ENCODE peak calls at places on chromosome 4, in five cellular contexts. One of them, this sample, is unnamed.
A peak's percentile ranks its signal among the peaks of the same experiment; 100 is the strongest.

GRCh38 chr4:128061566-128062536 is 739 bp downstream of the LARP1B start:
- DNase-seq in dorsolateral prefrontal cortex: peak; percentile 65
- DNase-seq in HCT116: peak; percentile 43
- DNase-seq in body of pancreas: peak; percentile 71
- DNase-seq in GM23248: peak; percentile 81
- DNase-seq in this sample: no peak

GRCh38 chr4:170875868-170876267 is 786.1 kb upstream of the AADAT start:
- DNase-seq in body of pancreas: no peak
- DNase-seq in dorsolateral prefrontal cortex: no peak
- DNase-seq in HCT116: peak; percentile 22
- DNase-seq in GM23248: peak; percentile 2
- DNase-seq in this sample: no peak

GRCh38 chr4:20254517-20255250 is 3.0 kb downstream of the SLIT2 start:
- DNase-seq in HCT116: no peak
- DNase-seq in body of pancreas: peak; percentile 18
- DNase-seq in dorsolateral prefrontal cortex: peak; percentile 45
- DNase-seq in GM23248: peak; percentile 78
- DNase-seq in this sample: no peak

GRCh38 chr4:16758206-16758605 is 140.2 kb downstream of the LDB2 start:
- DNase-seq in dorsolateral prefrontal cortex: no peak
- DNase-seq in body of pancreas: no peak
- DNase-seq in GM23248: peak; percentile 19
- DNase-seq in HCT116: no peak
- DNase-seq in this sample: no peak

GRCh38 chr4:126955292-126956191 is 677.2 kb upstream of the INTU start:
- DNase-seq in GM23248: no peak
- DNase-seq in dorsolateral prefrontal cortex: no peak
- DNase-seq in HCT116: no peak
- DNase-seq in body of pancreas: no peak
- DNase-seq in this sample: no peak

GRCh38 chr4:47490550-47490949 is 5.5 kb downstream of the ATP10D start:
- DNase-seq in body of pancreas: no peak
- DNase-seq in dorsolateral prefrontal cortex: no peak
- DNase-seq in HCT116: peak; percentile 36
- DNase-seq in GM23248: peak; percentile 64
- DNase-seq in this sample: no peak

GRCh38 chr4:17283832-17284231 is 228.1 kb downstream of the QDPR start:
- DNase-seq in body of pancreas: no peak
- DNase-seq in GM23248: no peak
- DNase-seq in dorsolateral prefrontal cortex: no peak
- DNase-seq in HCT116: no peak
- DNase-seq in this sample: no peak

GRCh38 chr4:36244257-36245084 is at the start of gene ARAP2:
- DNase-seq in body of pancreas: peak; percentile 73
- DNase-seq in HCT116: peak; percentile 61
- DNase-seq in dorsolateral prefrontal cortex: no peak
- DNase-seq in GM23248: peak; percentile 21
- DNase-seq in this sample: no peak

GRCh38 chr4:34182346-34182745 is 2062.0 kb downstream of the ARAP2 start:
- DNase-seq in dorsolateral prefrontal cortex: no peak
- DNase-seq in body of pancreas: no peak
- DNase-seq in GM23248: peak; percentile 44
- DNase-seq in HCT116: no peak
- DNase-seq in this sample: no peak

GRCh38 chr4:89929425-89930272 is 35.0 kb downstream of the MMRN1 start:
- DNase-seq in HCT116: no peak
- DNase-seq in body of pancreas: no peak
- DNase-seq in GM23248: no peak
- DNase-seq in dorsolateral prefrontal cortex: no peak
- DNase-seq in this sample: peak; percentile 39

GRCh38 chr4:37758226-37758625 is 68.3 kb upstream of the PGM2 start:
- DNase-seq in body of pancreas: peak; percentile 29
- DNase-seq in GM23248: peak; percentile 85
- DNase-seq in HCT116: no peak
- DNase-seq in dorsolateral prefrontal cortex: no peak
- DNase-seq in this sample: peak; percentile 10

DNA sequence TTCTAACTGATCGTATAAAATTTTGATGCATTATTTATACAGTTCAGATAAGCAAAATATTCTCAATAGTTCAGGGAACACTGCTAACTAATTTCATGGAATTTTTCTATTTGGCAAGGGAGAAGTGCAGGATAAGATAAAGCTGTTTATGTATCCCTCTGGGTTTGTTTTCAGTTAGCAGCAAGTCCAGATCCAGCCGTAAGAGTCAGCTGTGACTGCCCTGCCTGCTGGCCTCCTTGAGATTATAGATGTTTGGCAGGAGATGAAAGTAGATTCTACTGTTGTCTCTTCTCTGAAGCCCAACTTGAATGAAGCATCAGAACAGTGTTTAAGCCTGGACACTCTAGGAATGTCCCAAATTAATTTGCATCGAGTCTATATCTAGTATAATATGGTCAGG is 29.5 kb downstream of the ANTXR2 start:
- DNase-seq in dorsolateral prefrontal cortex: no peak
- DNase-seq in body of pancreas: no peak
- DNase-seq in HCT116: no peak
- DNase-seq in GM23248: no peak
- DNase-seq in this sample: no peak
- H3K4me3 ChIP-seq in dorsolateral prefrontal cortex: no peak overlapping the region
- H3K4me3 ChIP-seq in body of pancreas: no peak overlapping the region
- H3K4me3 ChIP-seq in HCT116: no peak overlapping the region
- H3K4me3 ChIP-seq in GM23248: no peak overlapping the region
- H3K4me3 ChIP-seq in this sample: no peak overlapping the region

GRCh38 chr4:158169931-158170690 is 2.7 kb downstream of the GASK1B start:
- DNase-seq in dorsolateral prefrontal cortex: no peak
- DNase-seq in GM23248: peak; percentile 60
- DNase-seq in HCT116: no peak
- DNase-seq in body of pancreas: no peak
- DNase-seq in this sample: no peak
- H3K4me3 ChIP-seq in dorsolateral prefrontal cortex: peak overlapping the region; percentile 48
- H3K4me3 ChIP-seq in GM23248: peak overlapping the region; percentile 68
- H3K4me3 ChIP-seq in HCT116: no peak overlapping the region
- H3K4me3 ChIP-seq in body of pancreas: no peak overlapping the region
- H3K4me3 ChIP-seq in this sample: no peak overlapping the region

GRCh38 chr4:159487284-159487747 is 384.4 kb downstream of the RAPGEF2 start:
- DNase-seq in HCT116: peak; percentile 65
- DNase-seq in GM23248: peak; percentile 74
- DNase-seq in dorsolateral prefrontal cortex: no peak
- DNase-seq in body of pancreas: peak; percentile 57
- DNase-seq in this sample: peak; percentile 20
- H3K4me3 ChIP-seq in HCT116: peak overlapping the region; percentile 7
- H3K4me3 ChIP-seq in GM23248: no peak overlapping the region
- H3K4me3 ChIP-seq in dorsolateral prefrontal cortex: no peak overlapping the region
- H3K4me3 ChIP-seq in body of pancreas: no peak overlapping the region
- H3K4me3 ChIP-seq in this sample: peak overlapping the region; percentile 15

GRCh38 chr4:132269303-132269990 is 879.6 kb upstream of the PCDH10 start:
- DNase-seq in dorsolateral prefrontal cortex: no peak
- DNase-seq in HCT116: no peak
- DNase-seq in body of pancreas: no peak
- DNase-seq in GM23248: no peak
- DNase-seq in this sample: no peak
- H3K4me3 ChIP-seq in dorsolateral prefrontal cortex: no peak overlapping the region
- H3K4me3 ChIP-seq in HCT116: no peak overlapping the region
- H3K4me3 ChIP-seq in body of pancreas: no peak overlapping the region
- H3K4me3 ChIP-seq in GM23248: no peak overlapping the region
- H3K4me3 ChIP-seq in this sample: no peak overlapping the region

GRCh38 chr4:73868206-73869129 is 725 bp upstream of the CXCL1 start:
- DNase-seq in body of pancreas: no peak
- DNase-seq in dorsolateral prefrontal cortex: no peak
- DNase-seq in HCT116: no peak
- DNase-seq in GM23248: no peak
- DNase-seq in this sample: no peak

GRCh38 chr4:73867783-73868182 is 1.4 kb upstream of the CXCL1 start:
- DNase-seq in body of pancreas: no peak
- DNase-seq in GM23248: no peak
- DNase-seq in HCT116: peak; percentile 70
- DNase-seq in dorsolateral prefrontal cortex: no peak
- DNase-seq in this sample: no peak

GRCh38 chr4:73870260-73870659 is 1.1 kb downstream of the CXCL1 start:
- DNase-seq in body of pancreas: no peak
- DNase-seq in dorsolateral prefrontal cortex: no peak
- DNase-seq in GM23248: no peak
- DNase-seq in HCT116: no peak
- DNase-seq in this sample: no peak

GRCh38 chr4:73870778-73871177 is 1.6 kb downstream of the CXCL1 start:
- DNase-seq in dorsolateral prefrontal cortex: no peak
- DNase-seq in HCT116: no peak
- DNase-seq in body of pancreas: no peak
- DNase-seq in GM23248: no peak
- DNase-seq in this sample: no peak

DNA sequence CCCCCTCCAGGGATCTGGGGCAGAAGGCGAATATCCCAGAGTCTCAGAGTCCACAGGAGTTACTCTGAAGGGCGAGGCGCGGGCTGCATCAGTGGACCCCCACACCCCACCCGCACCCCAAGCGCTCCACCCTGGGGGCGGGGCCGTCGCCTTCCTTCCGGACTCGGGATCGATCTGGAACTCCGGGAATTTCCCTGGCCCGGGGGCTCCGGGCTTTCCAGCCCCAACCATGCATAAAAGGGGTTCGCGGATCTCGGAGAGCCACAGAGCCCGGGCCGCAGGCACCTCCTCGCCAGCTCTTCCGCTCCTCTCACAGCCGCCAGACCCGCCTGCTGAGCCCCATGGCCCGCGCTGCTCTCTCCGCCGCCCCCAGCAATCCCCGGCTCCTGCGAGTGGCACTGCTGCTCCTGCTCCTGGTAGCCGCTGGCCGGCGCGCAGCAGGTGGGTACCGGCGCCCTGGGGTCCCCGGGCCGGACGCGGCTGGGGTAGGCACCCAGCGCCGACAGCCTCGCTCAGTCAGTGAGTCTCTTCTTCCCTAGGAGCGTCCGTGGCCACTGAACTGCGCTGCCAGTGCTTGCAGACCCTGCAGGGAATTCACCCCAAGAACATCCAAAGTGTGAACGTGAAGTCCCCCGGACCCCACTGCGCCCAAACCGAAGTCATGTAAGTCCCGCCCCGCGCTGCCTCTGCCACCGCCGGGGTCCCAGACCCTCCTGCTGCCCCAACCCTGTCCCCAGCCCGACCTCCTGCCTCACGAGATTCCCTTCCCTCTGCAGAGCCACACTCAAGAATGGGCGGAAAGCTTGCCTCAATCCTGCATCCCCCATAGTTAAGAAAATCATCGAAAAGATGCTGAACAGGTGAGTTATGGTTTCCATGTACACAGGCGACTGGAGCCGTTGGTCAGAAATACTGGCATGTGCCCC is at the start of gene CXCL1:
- DNase-seq in dorsolateral prefrontal cortex: no peak
- DNase-seq in HCT116: no peak
- DNase-seq in body of pancreas: peak; percentile 47
- DNase-seq in GM23248: peak; percentile 64
- DNase-seq in this sample: no peak
- H3K4me3 ChIP-seq in dorsolateral prefrontal cortex: peak within 1 kb of the TSS; percentile 45
- H3K4me3 ChIP-seq in HCT116: peak within 1 kb of the TSS; percentile 62
- H3K4me3 ChIP-seq in body of pancreas: peak within 1 kb of the TSS; percentile 6
- H3K4me3 ChIP-seq in GM23248: peak within 1 kb of the TSS; percentile 77
- H3K4me3 ChIP-seq in this sample: peak within 1 kb of the TSS; percentile 72

GRCh38 chr4:40201898-40202297 is 5.1 kb downstream of the RHOH start:
- DNase-seq in dorsolateral prefrontal cortex: no peak
- DNase-seq in GM23248: no peak
- DNase-seq in body of pancreas: no peak
- DNase-seq in HCT116: no peak
- DNase-seq in this sample: no peak
- H3K4me3 ChIP-seq in dorsolateral prefrontal cortex: no peak overlapping the region
- H3K4me3 ChIP-seq in GM23248: no peak overlapping the region
- H3K4me3 ChIP-seq in body of pancreas: no peak overlapping the region
- H3K4me3 ChIP-seq in HCT116: no peak overlapping the region
- H3K4me3 ChIP-seq in this sample: no peak overlapping the region

DNA sequence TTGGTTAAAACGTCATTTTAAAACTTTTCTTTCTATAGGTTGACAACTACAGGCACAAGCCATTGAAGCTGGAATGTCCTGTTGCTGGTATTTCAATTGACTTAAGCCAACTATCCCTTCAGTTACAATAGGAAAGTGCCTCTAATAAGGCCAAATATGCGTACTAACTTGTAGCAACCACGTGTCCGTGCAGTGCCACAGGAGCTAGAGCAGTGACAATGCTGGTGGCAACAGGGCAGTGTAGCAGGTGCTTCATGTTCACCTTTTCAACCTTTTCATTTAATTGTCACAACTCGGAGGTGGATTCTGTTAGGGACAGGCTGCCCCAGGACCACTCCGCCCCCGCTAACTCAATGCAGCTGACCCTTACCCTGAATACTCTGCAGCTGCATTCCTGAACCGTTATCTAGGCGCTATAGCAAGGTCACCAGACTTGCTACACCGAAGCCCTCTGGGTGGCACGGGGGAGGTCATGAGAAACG is 37.7 kb downstream of the ERVMER34-1 start:
- DNase-seq in body of pancreas: no peak
- DNase-seq in HCT116: no peak
- DNase-seq in GM23248: no peak
- DNase-seq in dorsolateral prefrontal cortex: no peak
- DNase-seq in this sample: no peak
- H3K4me3 ChIP-seq in body of pancreas: no peak overlapping the region
- H3K4me3 ChIP-seq in HCT116: peak overlapping the region; percentile 57
- H3K4me3 ChIP-seq in GM23248: peak overlapping the region; percentile 81
- H3K4me3 ChIP-seq in dorsolateral prefrontal cortex: peak overlapping the region; percentile 89
- H3K4me3 ChIP-seq in this sample: peak overlapping the region; percentile 66

GRCh38 chr4:150578745-150579470 is 3.0 kb upstream of the MAB21L2 start:
- DNase-seq in dorsolateral prefrontal cortex: no peak
- DNase-seq in body of pancreas: no peak
- DNase-seq in GM23248: peak; percentile 36
- DNase-seq in HCT116: no peak
- DNase-seq in this sample: no peak
- H3K4me3 ChIP-seq in dorsolateral prefrontal cortex: peak overlapping the region; percentile 38
- H3K4me3 ChIP-seq in body of pancreas: no peak overlapping the region
- H3K4me3 ChIP-seq in GM23248: peak overlapping the region; percentile 68
- H3K4me3 ChIP-seq in HCT116: no peak overlapping the region
- H3K4me3 ChIP-seq in this sample: peak overlapping the region; percentile 55

This sample was measured in epithelial cell of proximal tubule.